ENCODE peak calls at places on chromosomes 6 and 20, in ten cellular contexts. T is LNCaP clone FGC, K is Peyer's patch, X is cardiac fibroblast, N is cardiac muscle cell, Z is tibial artery, J is fibroblast of mammary gland, F is ovary, Q is upper lobe of right lung, C is A549. B is an unnamed sample.

GRCh38 chr6:107956586-107957164 is 1.3 kb downstream of the SEC63 start:
- DNase-seq in T (no peak), K (no peak), X (peak), N (peak), Z (no peak), J (peak), F (no peak), Q (no peak), C (no peak), B (peak)

GRCh38 chr6:20400476-20401402 is 940 bp upstream of the E2F3 start:
- DNase-seq in T (no peak), K (peak), X (peak), N (peak), Z (peak), J (peak), F (no peak), Q (no peak), C (peak), B (peak)

GRCh38 chr20:31788578-31788977 is 30.6 kb upstream of the MYLK2 start:
- DNase-seq in T (no peak), K (no peak), X (peak), N (peak), Z (no peak), J (peak), F (no peak), Q (no peak), C (peak), B (no peak)

GRCh38 chr6:14108571-14109410 is 8.8 kb upstream of the CD83 start:
- DNase-seq in T (no peak), K (peak), X (no peak), N (no peak), Z (peak), J (no peak), F (peak), Q (peak), C (no peak), B (no peak)

GRCh38 chr6:44267252-44267651 is 1.9 kb upstream of the NFKBIE start:
- DNase-seq in T (no peak), K (no peak), X (no peak), N (no peak), Z (no peak), J (no peak), F (no peak), Q (no peak), C (no peak), B (no peak)

GRCh38 chr20:48690888-48691287 is 136.9 kb downstream of the PREX1 start:
- DNase-seq in T (no peak), K (peak), X (no peak), N (no peak), Z (no peak), J (no peak), F (no peak), Q (no peak), C (no peak), B (no peak)

GRCh38 chr6:129889580-129889979 is 28.5 kb upstream of the TMEM244 start:
- DNase-seq in T (no peak), K (no peak), X (peak), N (no peak), Z (no peak), J (peak), F (no peak), Q (no peak), C (no peak), B (peak)

GRCh38 chr6:158619922-158620801 is 24.4 kb downstream of the DYNLT1 start:
- DNase-seq in T (peak), K (no peak), X (no peak), N (no peak), Z (no peak), J (no peak), F (no peak), Q (peak), C (no peak), B (no peak)

GRCh38 chr6:74070091-74070490 is 374.1 kb downstream of the CD109 start:
- DNase-seq in T (no peak), K (no peak), X (peak), N (no peak), Z (no peak), J (peak), F (no peak), Q (no peak), C (no peak), B (no peak)

GRCh38 chr6:33192105-33192646 is at the start of gene COL11A2:
- DNase-seq in T (no peak), K (no peak), X (no peak), N (peak), Z (no peak), J (no peak), F (no peak), Q (no peak), C (no peak), B (no peak)

GRCh38 chr6:166900956-166901607 is 55.3 kb downstream of the RNASET2 start:
- DNase-seq in T (no peak), K (no peak), X (no peak), N (no peak), Z (no peak), J (no peak), F (no peak), Q (no peak), C (no peak), B (no peak)

GRCh38 chr20:38853759-38854158 is 48.3 kb downstream of the PPP1R16B start:
- DNase-seq in T (no peak), K (no peak), X (no peak), N (no peak), Z (no peak), J (no peak), F (no peak), Q (no peak), C (no peak), B (no peak)

GRCh38 chr20:22450540-22450939 is 133.8 kb downstream of the FOXA2 start:
- DNase-seq in T (no peak), K (no peak), X (no peak), N (no peak), Z (no peak), J (no peak), F (no peak), Q (no peak), C (no peak), B (no peak)

DNA sequence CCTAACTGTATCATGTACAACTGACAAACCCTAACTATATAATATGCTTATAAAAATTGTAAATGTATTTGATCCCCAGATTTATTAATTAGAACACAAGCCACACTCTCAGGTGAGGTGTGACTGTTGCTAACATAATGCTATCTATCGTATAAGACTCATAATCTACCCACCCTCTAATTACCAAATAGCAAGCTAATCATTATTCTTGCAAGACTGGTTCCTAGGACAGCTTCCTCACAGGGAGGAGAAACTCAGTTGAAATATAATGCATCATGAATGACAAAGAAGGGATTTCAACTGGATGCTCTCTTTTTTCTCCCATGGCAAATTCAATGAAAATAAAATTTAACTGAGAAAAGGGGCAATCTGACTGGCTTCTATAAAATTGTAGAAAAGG is 35.4 kb downstream of the ELOVL4 start:
- DNase-seq in T (no peak), K (no peak), X (no peak), N (no peak), Z (no peak), J (no peak), F (no peak), Q (no peak), C (no peak), B (no peak)
- H3K4me3 ChIP-seq in T (no peak), K (no peak), X (no peak), N (no peak), Z (no peak), J (no peak), F (no peak), Q (no peak), C (no peak), B (no peak)

GRCh38 chr20:1440024-1440423 is 26.6 kb downstream of the NSFL1C start:
- DNase-seq in T (no peak), K (no peak), X (peak), N (no peak), Z (no peak), J (peak), F (no peak), Q (no peak), C (peak), B (no peak)
- TF ChIP-seq CTCF in T (peak), K (peak), X (peak), N (peak), Z (no peak), J (peak), F (no peak), Q (no peak), C (peak), B (peak)

DNA sequence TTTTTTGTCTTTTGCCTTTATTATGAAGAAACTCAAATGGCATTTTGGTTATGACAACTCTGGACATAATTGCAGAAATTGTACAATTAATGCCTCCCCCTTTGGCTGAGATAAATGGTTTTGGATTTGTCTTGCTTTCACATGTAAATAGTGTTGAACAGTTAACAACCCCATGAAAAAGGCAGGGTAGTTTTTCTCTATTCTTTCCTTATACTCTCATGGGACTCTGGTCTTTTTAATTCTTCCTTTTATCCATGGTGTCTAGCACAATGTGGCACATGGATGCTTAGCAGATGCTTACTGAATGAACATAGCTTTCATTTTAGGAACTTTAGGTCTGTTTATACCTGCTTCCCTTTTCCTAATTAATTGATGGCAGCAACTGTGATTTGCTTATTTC is 75.6 kb downstream of the NCOA3 start:
- DNase-seq in T (no peak), K (no peak), X (no peak), N (no peak), Z (no peak), J (no peak), F (no peak), Q (no peak), C (no peak), B (no peak)
- H3K4me3 ChIP-seq in T (no peak), K (no peak), X (no peak), N (no peak), Z (no peak), J (no peak), F (no peak), Q (no peak), C (peak), B (no peak)

DNA sequence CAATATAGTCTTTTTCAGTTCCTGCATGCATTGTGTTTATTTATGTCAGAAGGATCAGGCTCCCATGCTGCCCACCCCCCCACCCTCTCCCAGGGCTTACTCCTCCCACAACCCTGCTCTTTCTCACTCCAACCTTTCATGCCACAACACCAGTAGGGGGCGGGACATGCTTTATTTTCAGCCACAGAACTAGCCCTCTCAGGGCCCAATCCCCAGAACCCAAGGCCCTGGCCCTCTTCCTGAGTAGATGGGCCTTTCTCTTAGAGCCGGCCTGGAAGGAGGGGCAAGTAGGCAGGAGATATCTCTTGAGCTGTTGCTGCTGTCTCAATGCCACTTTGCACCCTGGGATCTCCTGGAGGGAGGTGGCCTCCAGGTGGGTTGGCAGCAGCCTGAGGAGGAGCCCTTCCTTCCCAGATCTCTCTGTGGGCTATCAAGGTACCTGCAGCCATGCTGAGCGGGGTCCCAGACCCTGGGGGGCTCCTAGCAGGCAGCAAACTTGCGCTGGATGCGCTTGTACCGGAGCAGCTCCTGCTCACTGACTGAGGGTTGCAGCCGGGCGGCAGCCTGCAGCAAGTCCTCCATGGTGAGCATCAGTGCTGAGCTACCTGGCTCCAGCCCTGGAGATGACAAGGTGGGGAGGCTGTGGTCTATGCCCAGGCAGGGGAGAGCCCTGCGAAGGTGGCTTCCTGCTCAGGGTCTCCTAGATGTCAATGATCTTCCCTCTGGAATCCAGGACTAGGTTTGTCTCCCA is 3.5 kb downstream of the GNMT start:
- DNase-seq in T (no peak), K (peak), X (peak), N (peak), Z (no peak), J (peak), F (no peak), Q (no peak), C (peak), B (peak)
- TF ChIP-seq CTCF in T (peak), K (peak), X (peak), N (peak), Z (no peak), J (peak), F (no peak), Q (no peak), C (peak), B (peak)

GRCh38 chr6:169215201-169215661 is 38.4 kb downstream of the THBS2 start:
- DNase-seq in T (no peak), K (peak), X (peak), N (no peak), Z (no peak), J (peak), F (peak), Q (no peak), C (no peak), B (peak)
- H3K4me3 ChIP-seq in T (no peak), K (no peak), X (no peak), N (no peak), Z (peak), J (no peak), F (no peak), Q (no peak), C (no peak), B (no peak)

GRCh38 chr20:11232896-11233295 is 559.1 kb upstream of the JAG1 start:
- DNase-seq in T (no peak), K (no peak), X (no peak), N (no peak), Z (no peak), J (no peak), F (no peak), Q (no peak), C (no peak), B (peak)
- TF ChIP-seq CTCF in T (no peak), K (no peak), X (no peak), N (no peak), Z (no peak), J (no peak), F (no peak), Q (no peak), C (no peak), B (no peak)

DNA sequence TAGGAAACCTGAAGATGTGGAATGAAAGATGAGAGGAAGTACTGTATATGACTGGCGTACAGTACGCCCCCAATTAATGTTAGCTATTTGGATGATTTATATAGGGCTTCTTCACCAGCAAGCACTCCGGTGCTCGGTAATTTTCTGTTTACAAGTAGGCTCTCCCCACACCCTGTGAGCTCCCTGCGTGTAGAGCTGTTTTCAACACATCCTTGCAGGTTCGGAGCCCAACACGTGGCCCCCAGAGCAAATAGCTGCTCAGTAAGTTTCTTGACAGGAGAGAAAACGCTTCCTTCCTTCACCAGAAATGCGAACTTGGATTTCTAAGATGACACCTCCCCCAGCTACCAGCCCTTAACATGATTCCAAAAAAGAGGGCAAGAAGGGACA is 1.2 kb upstream of the RAB22A start:
- DNase-seq in T (no peak), K (no peak), X (no peak), N (no peak), Z (no peak), J (no peak), F (no peak), Q (no peak), C (no peak), B (no peak)
- H3K4me3 ChIP-seq in T (no peak), K (peak), X (peak), N (no peak), Z (peak), J (peak), F (peak), Q (peak), C (peak), B (peak)

DNA sequence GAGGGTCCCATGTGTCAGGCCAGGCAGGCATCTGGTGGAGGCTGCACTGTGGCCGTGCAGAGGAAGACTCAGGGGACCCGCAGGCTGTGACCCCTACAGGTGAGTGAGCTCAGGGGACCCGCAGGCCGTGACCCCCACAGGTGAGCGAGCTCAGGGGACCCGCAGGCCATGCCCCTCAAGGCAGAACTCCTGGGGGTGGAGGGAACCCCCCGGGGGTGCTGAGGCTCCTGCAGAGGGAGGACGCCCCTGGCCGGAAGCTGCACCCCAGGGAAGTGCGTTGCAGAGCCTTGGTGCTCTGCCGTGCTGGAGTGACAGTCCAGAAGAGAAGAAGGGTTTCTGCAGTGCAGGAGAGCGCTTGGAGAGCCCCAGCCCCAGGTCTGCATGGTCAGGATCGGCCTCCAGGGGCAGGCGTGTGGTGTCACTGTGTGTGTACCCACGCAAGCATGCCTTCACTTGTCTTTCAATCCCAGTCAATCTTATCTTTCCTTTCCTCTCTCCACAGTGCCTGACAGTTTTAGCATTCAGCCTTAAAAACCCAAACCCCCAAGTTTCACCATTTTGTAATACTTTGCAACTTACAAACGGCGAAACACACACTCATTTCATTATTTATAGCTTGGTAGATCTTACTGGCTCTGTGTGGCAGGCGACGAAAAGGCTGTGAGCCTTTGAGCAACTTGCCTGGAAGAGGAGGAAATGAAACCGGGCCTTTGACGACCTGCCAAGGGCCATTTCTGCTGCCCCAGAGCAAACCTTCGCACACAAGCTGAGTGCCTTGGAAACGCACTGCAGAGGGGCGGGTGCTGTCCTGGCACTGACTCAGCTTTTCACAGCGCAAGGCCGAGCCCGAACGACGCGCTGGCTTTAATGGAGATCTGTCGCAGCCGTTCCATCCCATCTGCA is 101.4 kb upstream of the AGPAT4 start:
- DNase-seq in T (peak), K (peak), X (peak), N (peak), Z (peak), J (peak), F (no peak), Q (peak), C (peak), B (peak)
- TF ChIP-seq CTCF in T (peak), K (no peak), X (peak), N (peak), Z (peak), J (no peak), F (no peak), Q (peak), C (no peak), B (peak)

DNA sequence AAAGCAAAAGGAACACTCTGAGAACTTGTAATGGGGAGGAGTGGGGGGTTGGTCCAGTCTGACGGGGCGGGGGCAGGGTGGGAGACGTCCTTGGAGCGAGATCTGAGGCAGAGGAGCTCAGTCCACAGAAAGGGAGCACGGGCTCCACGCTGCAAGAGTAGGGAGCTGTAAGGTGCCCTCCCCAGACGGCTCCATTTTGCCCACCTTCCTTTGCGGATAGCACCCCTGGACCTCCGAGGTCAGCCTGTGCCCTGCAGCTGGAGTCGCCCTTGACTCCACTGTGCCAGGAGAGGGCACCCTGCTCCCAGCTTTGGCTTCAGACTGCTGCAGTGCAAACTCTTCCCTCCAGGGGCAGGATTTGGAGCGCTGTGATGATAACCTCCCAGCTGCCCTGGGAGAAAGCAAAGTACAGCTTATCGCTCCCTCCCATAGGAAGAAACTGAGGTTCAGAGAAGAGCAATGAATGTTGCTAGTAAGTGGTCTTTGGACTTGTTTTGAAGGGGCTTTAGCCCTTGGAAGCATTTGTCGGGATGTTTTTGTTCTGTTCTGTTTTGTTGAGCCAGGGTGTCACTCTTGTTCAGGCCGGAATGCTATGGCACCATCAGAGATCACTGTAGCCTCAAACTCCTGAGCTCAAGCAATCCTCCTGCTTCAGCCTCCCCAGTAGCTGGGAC is 9.5 kb upstream of the AHCY start:
- DNase-seq in T (peak), K (peak), X (peak), N (peak), Z (peak), J (peak), F (peak), Q (peak), C (peak), B (peak)
- H3K4me3 ChIP-seq in T (peak), K (no peak), X (peak), N (no peak), Z (no peak), J (no peak), F (no peak), Q (no peak), C (peak), B (peak)

GRCh38 chr20:6829510-6830116 is 62.1 kb downstream of the BMP2 start:
- DNase-seq in T (no peak), K (no peak), X (peak), N (no peak), Z (no peak), J (peak), F (no peak), Q (no peak), C (no peak), B (peak)
- TF ChIP-seq CTCF in T (peak), K (no peak), X (peak), N (peak), Z (no peak), J (no peak), F (no peak), Q (no peak), C (no peak), B (peak)

B was measured in fibroblast of villous mesenchyme.